ENCODE peak calls at places on chromosomes 11 and 22, in five cellular contexts. One of them, this sample, is unnamed.

GRCh38 chr11:61896665-61897386 is 5.5 kb upstream of the FADS3 start:
- DNase-seq in right lobe of liver: no peak
- DNase-seq in GM23338: no peak
- DNase-seq in bronchial epithelial cell: peak
- DNase-seq in astrocyte of the spinal cord: no peak
- DNase-seq in this sample: no peak

GRCh38 chr22:25057013-25057881 is 104.7 kb downstream of the KIAA1671 start:
- DNase-seq in right lobe of liver: peak
- DNase-seq in GM23338: peak
- DNase-seq in bronchial epithelial cell: peak
- DNase-seq in astrocyte of the spinal cord: peak
- DNase-seq in this sample: no peak

GRCh38 chr11:9815486-9816136 is 151.7 kb downstream of the SWAP70 start:
- DNase-seq in right lobe of liver: no peak
- DNase-seq in GM23338: no peak
- DNase-seq in bronchial epithelial cell: peak
- DNase-seq in astrocyte of the spinal cord: peak
- DNase-seq in this sample: no peak

GRCh38 chr22:36595154-36595553 is 66.2 kb upstream of the EIF3D start:
- DNase-seq in right lobe of liver: no peak
- DNase-seq in GM23338: no peak
- DNase-seq in bronchial epithelial cell: no peak
- DNase-seq in astrocyte of the spinal cord: no peak
- DNase-seq in this sample: no peak

GRCh38 chr11:33899383-33900037 is 7.6 kb upstream of the LMO2 start:
- DNase-seq in right lobe of liver: peak
- DNase-seq in GM23338: no peak
- DNase-seq in bronchial epithelial cell: peak
- DNase-seq in astrocyte of the spinal cord: peak
- DNase-seq in this sample: peak

GRCh38 chr11:18594999-18595749 is 4.4 kb upstream of the MISFA start:
- DNase-seq in right lobe of liver: no peak
- DNase-seq in GM23338: no peak
- DNase-seq in bronchial epithelial cell: peak
- DNase-seq in astrocyte of the spinal cord: peak
- DNase-seq in this sample: no peak

GRCh38 chr11:36041988-36042606 is 98.2 kb downstream of the LDLRAD3 start:
- DNase-seq in right lobe of liver: no peak
- DNase-seq in GM23338: peak
- DNase-seq in bronchial epithelial cell: peak
- DNase-seq in astrocyte of the spinal cord: peak
- DNase-seq in this sample: no peak

GRCh38 chr11:88174627-88175003 is 628 bp downstream of the RAB38 start:
- DNase-seq in right lobe of liver: peak
- DNase-seq in GM23338: peak
- DNase-seq in bronchial epithelial cell: peak
- DNase-seq in astrocyte of the spinal cord: peak
- DNase-seq in this sample: no peak

GRCh38 chr11:93288767-93289166 is 41.8 kb upstream of the DEUP1 start:
- DNase-seq in right lobe of liver: no peak
- DNase-seq in GM23338: no peak
- DNase-seq in bronchial epithelial cell: no peak
- DNase-seq in astrocyte of the spinal cord: no peak
- DNase-seq in this sample: no peak
- TF ChIP-seq CTCF in right lobe of liver: no peak
- TF ChIP-seq CTCF in GM23338: no peak
- TF ChIP-seq CTCF in bronchial epithelial cell: no peak
- TF ChIP-seq CTCF in astrocyte of the spinal cord: no peak
- TF ChIP-seq CTCF in this sample: no peak

GRCh38 chr22:46775364-46775758 is 12.9 kb downstream of the TBC1D22A start:
- DNase-seq in right lobe of liver: no peak
- DNase-seq in GM23338: no peak
- DNase-seq in bronchial epithelial cell: no peak
- DNase-seq in astrocyte of the spinal cord: no peak
- DNase-seq in this sample: no peak

GRCh38 chr22:46776486-46776826 is 14.0 kb downstream of the TBC1D22A start:
- DNase-seq in right lobe of liver: no peak
- DNase-seq in GM23338: no peak
- DNase-seq in bronchial epithelial cell: no peak
- DNase-seq in astrocyte of the spinal cord: no peak
- DNase-seq in this sample: no peak

GRCh38 chr22:46775789-46776485 is 13.5 kb downstream of the TBC1D22A start:
- DNase-seq in right lobe of liver: no peak
- DNase-seq in GM23338: no peak
- DNase-seq in bronchial epithelial cell: no peak
- DNase-seq in astrocyte of the spinal cord: no peak
- DNase-seq in this sample: peak

GRCh38 chr22:46773074-46773473 is 10.6 kb downstream of the TBC1D22A start:
- DNase-seq in right lobe of liver: no peak
- DNase-seq in GM23338: no peak
- DNase-seq in bronchial epithelial cell: no peak
- DNase-seq in astrocyte of the spinal cord: no peak
- DNase-seq in this sample: no peak

DNA sequence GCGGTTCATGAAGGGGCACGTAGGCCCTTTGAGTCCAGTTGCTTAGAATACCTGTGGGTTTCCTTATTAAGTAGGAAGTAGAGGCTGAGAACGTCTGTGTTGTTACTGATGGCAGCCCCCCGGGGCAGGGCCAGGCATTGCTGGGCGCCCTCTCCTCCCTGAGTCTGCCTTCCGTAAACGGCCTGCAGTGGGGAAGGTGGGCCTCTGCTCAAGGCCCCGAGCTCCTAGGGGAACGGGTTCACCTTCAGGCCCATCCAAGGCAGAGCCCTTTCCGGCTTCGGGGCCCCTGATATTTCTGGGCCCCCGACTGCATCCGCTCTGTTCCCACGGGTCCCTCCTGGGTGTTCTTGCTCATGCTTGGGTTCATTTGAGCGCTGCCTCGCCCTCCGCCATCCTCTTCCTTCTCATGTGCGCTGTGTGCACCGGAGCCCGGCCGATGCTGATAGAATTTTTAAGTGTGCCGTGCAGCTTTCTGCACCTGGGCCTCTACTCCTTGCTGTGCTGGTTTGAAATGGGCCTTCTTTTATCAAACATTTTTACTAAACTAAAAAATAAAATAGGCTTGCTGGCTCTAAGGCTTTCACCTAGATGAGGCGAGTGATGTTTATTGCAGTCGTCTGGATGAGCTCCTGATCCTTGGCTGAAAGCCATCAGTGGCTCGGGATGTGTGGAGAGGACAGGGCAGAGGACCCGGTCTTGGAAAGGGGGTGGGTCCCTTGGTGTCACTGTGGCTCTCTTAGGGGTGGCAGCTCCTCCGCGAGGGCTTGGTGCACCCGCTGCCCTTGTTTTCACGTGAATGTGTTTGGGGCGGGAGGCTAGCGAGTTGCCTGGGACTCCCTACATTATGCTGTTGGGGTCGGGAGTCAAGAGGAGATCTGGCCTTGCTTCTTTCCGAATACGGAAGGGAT is 12.3 kb downstream of the TBC1D22A start:
- DNase-seq in right lobe of liver: no peak
- DNase-seq in GM23338: no peak
- DNase-seq in bronchial epithelial cell: no peak
- DNase-seq in astrocyte of the spinal cord: no peak
- DNase-seq in this sample: no peak
- H3K4me3 ChIP-seq in right lobe of liver: no peak
- H3K4me3 ChIP-seq in GM23338: no peak
- H3K4me3 ChIP-seq in bronchial epithelial cell: peak
- H3K4me3 ChIP-seq in astrocyte of the spinal cord: no peak
- H3K4me3 ChIP-seq in this sample: no peak

GRCh38 chr11:66336234-66337102 is at the start of gene RIN1:
- DNase-seq in right lobe of liver: peak
- DNase-seq in GM23338: peak
- DNase-seq in bronchial epithelial cell: peak
- DNase-seq in astrocyte of the spinal cord: peak
- DNase-seq in this sample: no peak
- TF ChIP-seq CTCF in right lobe of liver: peak
- TF ChIP-seq CTCF in GM23338: peak
- TF ChIP-seq CTCF in bronchial epithelial cell: no peak
- TF ChIP-seq CTCF in astrocyte of the spinal cord: peak
- TF ChIP-seq CTCF in this sample: peak

DNA sequence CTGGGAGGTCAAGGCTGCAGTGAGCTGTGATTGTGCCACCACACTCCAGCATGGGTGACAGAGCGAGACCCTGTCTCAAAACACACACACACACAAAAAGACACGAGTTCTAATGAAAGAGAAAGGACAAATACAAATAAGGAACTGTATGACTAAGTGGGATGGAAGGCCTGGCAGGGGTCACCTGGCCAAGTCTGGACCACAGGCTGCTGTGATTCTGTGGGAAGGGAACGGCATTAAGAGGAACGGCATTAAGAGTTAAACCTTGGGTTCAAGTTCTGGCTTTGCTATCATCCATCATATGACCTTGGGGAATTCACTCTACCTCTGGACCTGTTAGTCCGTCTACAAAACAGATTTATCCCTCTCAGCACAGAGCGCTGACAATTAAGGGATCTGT is 47.7 kb downstream of the LRFN4 start:
- DNase-seq in right lobe of liver: no peak
- DNase-seq in GM23338: no peak
- DNase-seq in bronchial epithelial cell: no peak
- DNase-seq in astrocyte of the spinal cord: peak
- DNase-seq in this sample: no peak
- H3K4me3 ChIP-seq in right lobe of liver: peak
- H3K4me3 ChIP-seq in GM23338: no peak
- H3K4me3 ChIP-seq in bronchial epithelial cell: no peak
- H3K4me3 ChIP-seq in astrocyte of the spinal cord: no peak
- H3K4me3 ChIP-seq in this sample: no peak

GRCh38 chr22:39745789-39746188 is 147.8 kb downstream of the ENTHD1 start:
- DNase-seq in right lobe of liver: no peak
- DNase-seq in GM23338: no peak
- DNase-seq in bronchial epithelial cell: no peak
- DNase-seq in astrocyte of the spinal cord: no peak
- DNase-seq in this sample: no peak

GRCh38 chr22:39748877-39749276 is 144.7 kb downstream of the ENTHD1 start:
- DNase-seq in right lobe of liver: no peak
- DNase-seq in GM23338: no peak
- DNase-seq in bronchial epithelial cell: peak
- DNase-seq in astrocyte of the spinal cord: peak
- DNase-seq in this sample: no peak

GRCh38 chr22:39746600-39747262 is 146.8 kb downstream of the ENTHD1 start:
- DNase-seq in right lobe of liver: no peak
- DNase-seq in GM23338: no peak
- DNase-seq in bronchial epithelial cell: no peak
- DNase-seq in astrocyte of the spinal cord: no peak
- DNase-seq in this sample: no peak

GRCh38 chr22:39750759-39751158 is 142.8 kb downstream of the ENTHD1 start:
- DNase-seq in right lobe of liver: no peak
- DNase-seq in GM23338: no peak
- DNase-seq in bronchial epithelial cell: no peak
- DNase-seq in astrocyte of the spinal cord: no peak
- DNase-seq in this sample: no peak
- TF ChIP-seq CTCF in right lobe of liver: no peak
- TF ChIP-seq CTCF in GM23338: no peak
- TF ChIP-seq CTCF in bronchial epithelial cell: no peak
- TF ChIP-seq CTCF in astrocyte of the spinal cord: no peak
- TF ChIP-seq CTCF in this sample: no peak

DNA sequence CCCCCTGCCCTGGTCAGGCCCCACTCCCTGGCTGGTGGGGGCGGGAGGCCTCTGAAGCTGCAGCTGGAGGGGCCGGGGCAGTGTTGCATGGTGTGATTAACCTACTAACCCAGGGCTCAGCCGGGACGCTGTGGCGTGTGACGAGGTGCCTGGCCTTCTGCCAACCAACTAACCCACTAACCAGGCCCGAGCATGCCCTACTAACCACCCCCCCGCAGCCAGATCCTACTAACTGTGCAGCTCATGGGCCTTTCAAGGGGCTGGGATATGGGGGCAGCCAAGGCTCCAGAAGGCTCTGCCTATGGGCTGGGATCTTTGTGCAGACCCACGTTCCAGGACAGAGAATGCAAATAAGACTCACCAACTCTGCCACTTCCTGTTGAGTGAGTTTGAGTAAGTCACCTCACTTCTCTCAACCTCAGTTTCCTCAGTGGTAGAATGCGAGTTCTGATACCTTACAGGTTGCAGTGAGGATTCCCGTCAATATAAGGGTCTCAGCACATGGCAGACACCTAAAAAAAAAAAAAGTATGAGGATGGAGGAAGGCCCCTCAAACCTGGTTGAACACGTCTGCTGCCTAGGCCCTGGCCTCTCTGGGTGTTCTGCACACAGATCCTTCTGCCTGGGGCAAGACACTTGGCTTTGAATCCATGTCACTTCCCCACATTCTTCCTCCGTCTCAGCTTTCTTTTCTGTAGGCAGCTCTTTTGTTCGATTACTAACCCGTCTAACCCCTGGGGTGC is 14.1 kb downstream of the MIAT start:
- DNase-seq in right lobe of liver: peak
- DNase-seq in GM23338: peak
- DNase-seq in bronchial epithelial cell: peak
- DNase-seq in astrocyte of the spinal cord: no peak
- DNase-seq in this sample: no peak
- H3K4me3 ChIP-seq in right lobe of liver: no peak
- H3K4me3 ChIP-seq in GM23338: peak
- H3K4me3 ChIP-seq in bronchial epithelial cell: no peak
- H3K4me3 ChIP-seq in astrocyte of the spinal cord: no peak
- H3K4me3 ChIP-seq in this sample: no peak

This sample was measured in LNCaP clone FGC.